ENCODE peak calls at places on chromosomes 2 and 18, in six cellular contexts. Y, G, C, H, Q and B are unnamed samples. For H3K4me1, the result is how much of the 10 kb centered on the place peaks cover.

GRCh38 chr2:72800491-72800890 is 25.3 kb downstream of the EXOC6B start:
- DNase-seq in Y (no peak), C (no peak), H (no peak), Q (no peak), G (no peak), B (no peak)

GRCh38 chr2:166365803-166366420 is 9.8 kb downstream of the SCN9A start:
- DNase-seq in H (no peak), Y (no peak), Q (no peak), C (no peak), G (no peak), B (no peak)

GRCh38 chr2:138507267-138507666 is 5.7 kb downstream of the SPOPL start:
- DNase-seq in H (peak), Y (no peak), C (no peak), G (no peak), Q (no peak), B (no peak)

GRCh38 chr18:25650201-25650941 is 298.4 kb upstream of the ZNF521 start:
- DNase-seq in H (no peak), Y (peak), C (no peak), Q (no peak), G (no peak), B (no peak)

GRCh38 chr18:60053747-60054304 is 154.0 kb downstream of the PMAIP1 start:
- DNase-seq in G (no peak), Q (no peak), H (peak), Y (peak), C (peak), B (peak)

GRCh38 chr2:161103451-161103831 is 56.8 kb upstream of the TANK start:
- DNase-seq in C (no peak), H (no peak), Y (no peak), Q (no peak), G (no peak), B (no peak)

GRCh38 chr2:102664439-102665042 is 45.2 kb downstream of the SLC9A2 start:
- DNase-seq in C (peak), H (peak), Y (no peak), G (no peak), Q (peak), B (peak)

GRCh38 chr2:119431155-119431975 is at the start of gene TMEM37:
- DNase-seq in Y (peak), C (peak), G (peak), H (peak), Q (peak), B (peak)

GRCh38 chr2:207143474-207144190 is 22.1 kb downstream of the KLF7 start:
- DNase-seq in H (no peak), Y (peak), C (no peak), Q (peak), G (peak), B (no peak)

GRCh38 chr18:7066965-7067555 is 50.5 kb downstream of the LAMA1 start:
- DNase-seq in C (no peak), H (no peak), Y (no peak), G (no peak), Q (no peak), B (no peak)

GRCh38 chr2:109423556-109424359 is 190.0 kb downstream of the SEPTIN10 start:
- DNase-seq in Q (peak), H (no peak), G (peak), Y (no peak), C (no peak), B (no peak)

GRCh38 chr2:237745250-237745613 is 53.3 kb upstream of the RBM44 start:
- DNase-seq in C (no peak), Q (no peak), Y (no peak), H (no peak), G (no peak), B (no peak)

GRCh38 chr2:62201307-62201706 is 5.4 kb downstream of the B3GNT2 start:
- DNase-seq in Q (no peak), G (no peak), H (no peak), Y (no peak), C (no peak), B (no peak)

GRCh38 chr2:27796991-27797752 is 25.7 kb downstream of the MRPL33 start:
- DNase-seq in C (no peak), H (no peak), Q (no peak), Y (no peak), G (no peak), B (no peak)

GRCh38 chr2:217429981-217430500 is 570.2 kb upstream of the TNP1 start:
- DNase-seq in Y (peak), Q (no peak), G (no peak), C (no peak), H (no peak), B (no peak)

GRCh38 chr2:196481323-196481695 is 158.2 kb upstream of the CCDC150 start:
- DNase-seq in Q (no peak), C (no peak), Y (no peak), H (no peak), G (no peak), B (no peak)

GRCh38 chr18:77086034-77086433 is 46.5 kb downstream of the MBP start:
- DNase-seq in H (no peak), G (no peak), Y (no peak), C (no peak), Q (no peak), B (no peak)

GRCh38 chr2:157857881-157858280 is 18.2 kb downstream of the ACVR1 start:
- DNase-seq in C (no peak), H (no peak), G (no peak), Y (no peak), Q (no peak), B (no peak)

GRCh38 chr18:24373331-24373730 is 24.3 kb downstream of the OSBPL1A start:
- DNase-seq in G (no peak), Y (no peak), C (no peak), H (no peak), Q (no peak), B (no peak)

GRCh38 chr2:144217853-144218633 is 301.9 kb downstream of the ZEB2 start:
- DNase-seq in Q (no peak), Y (no peak), C (no peak), G (no peak), H (no peak), B (no peak)

GRCh38 chr2:28958689-28959088 is 22.4 kb upstream of the TOGARAM2 start:
- DNase-seq in G (peak), Y (peak), H (peak), C (peak), Q (peak), B (peak)

GRCh38 chr2:241315879-241316700 is at the start of gene SEPTIN2:
- DNase-seq in H (peak), Y (no peak), G (peak), C (peak), Q (peak), B (peak)
- H3K4me1 ChIP-seq in H (half or more), Y (under half), G (half or more), C (under half), Q (half or more), B (under half)

GRCh38 chr2:181891966-181892794 is 650 bp downstream of the ITPRID2 start:
- DNase-seq in G (peak), Q (peak), Y (peak), C (peak), H (peak), B (peak)
- TF ChIP-seq CTCF in G (no peak), Q (peak), Y (peak), C (peak), H (no peak), B (peak)

DNA sequence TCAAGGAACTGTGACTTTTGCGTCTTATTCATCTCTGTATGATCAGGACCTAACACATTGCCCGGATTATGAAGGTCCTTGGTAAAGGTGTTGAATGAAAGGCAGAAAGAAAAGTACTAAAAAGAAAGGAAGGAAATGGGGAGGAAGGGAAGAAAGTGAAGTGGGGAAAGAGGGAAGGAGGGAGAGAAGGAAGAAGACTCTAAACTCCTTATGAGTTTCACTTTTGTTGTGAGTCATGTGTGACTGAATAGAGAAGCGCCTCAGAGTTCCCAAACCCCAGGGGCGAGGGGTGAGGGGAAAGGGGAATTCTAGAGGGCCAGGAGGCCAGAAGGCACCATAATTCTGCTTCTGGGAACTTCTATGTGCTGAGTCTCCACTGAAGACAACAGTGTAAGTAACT is 30.9 kb upstream of the OSBPL6 start:
- DNase-seq in Q (no peak), G (no peak), H (no peak), Y (no peak), C (no peak), B (no peak)
- H3K4me3 ChIP-seq in Q (no peak), G (no peak), H (no peak), Y (no peak), C (no peak), B (no peak)

GRCh38 chr2:8575810-8576423 is 105.9 kb upstream of the ID2 start:
- DNase-seq in G (no peak), H (no peak), Q (no peak), Y (no peak), C (no peak), B (no peak)

GRCh38 chr2:8573942-8574195 is 108.0 kb upstream of the ID2 start:
- DNase-seq in Y (no peak), C (no peak), H (no peak), G (no peak), Q (no peak), B (peak)

GRCh38 chr2:8574196-8575010 is 107.5 kb upstream of the ID2 start:
- DNase-seq in H (no peak), Y (no peak), G (no peak), C (no peak), Q (no peak), B (peak)

GRCh38 chr2:8576525-8577157 is 105.2 kb upstream of the ID2 start:
- DNase-seq in C (no peak), Q (peak), G (no peak), Y (no peak), H (no peak), B (no peak)

DNA sequence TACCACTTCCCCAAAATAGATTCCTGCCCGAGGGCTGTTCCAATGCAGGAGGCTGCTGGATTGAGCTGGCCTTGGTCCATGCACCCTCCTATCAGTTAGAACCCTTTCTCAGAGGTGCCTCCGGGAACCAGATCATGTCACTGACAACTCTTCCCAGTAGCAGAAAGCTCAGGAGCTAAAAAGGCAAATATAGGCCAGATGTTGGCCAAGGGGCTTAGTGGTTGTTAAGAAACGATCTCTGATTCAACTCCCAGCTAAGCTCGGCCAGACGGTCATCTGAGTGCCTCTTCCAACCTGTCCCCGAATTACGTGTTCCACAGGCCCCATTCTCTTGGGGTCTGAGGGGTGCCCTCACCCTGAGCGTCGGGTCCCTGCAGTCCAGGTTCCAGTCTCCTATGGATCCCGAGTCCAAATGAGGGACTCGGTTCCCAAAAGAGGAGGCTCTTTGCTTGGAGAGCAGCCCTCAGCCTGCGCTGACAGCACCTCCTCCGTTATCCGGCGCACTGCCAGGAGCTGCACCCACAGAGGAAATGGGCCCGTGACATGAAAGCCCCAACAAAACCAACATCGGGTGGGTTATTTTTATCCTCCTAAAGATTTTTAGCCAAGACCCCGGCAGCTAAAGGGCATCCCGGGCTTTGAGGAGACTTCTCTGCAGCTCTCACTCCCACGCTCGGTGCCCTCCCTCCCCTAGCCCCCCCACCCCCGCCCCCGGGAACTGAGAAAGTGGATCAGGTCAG is 106.7 kb upstream of the ID2 start:
- DNase-seq in Q (peak), H (no peak), G (no peak), Y (no peak), C (no peak), B (no peak)
- H3K4me1 ChIP-seq in Q (under half), H (under half), G (under half), Y (under half), C (under half), B (under half)

DNA sequence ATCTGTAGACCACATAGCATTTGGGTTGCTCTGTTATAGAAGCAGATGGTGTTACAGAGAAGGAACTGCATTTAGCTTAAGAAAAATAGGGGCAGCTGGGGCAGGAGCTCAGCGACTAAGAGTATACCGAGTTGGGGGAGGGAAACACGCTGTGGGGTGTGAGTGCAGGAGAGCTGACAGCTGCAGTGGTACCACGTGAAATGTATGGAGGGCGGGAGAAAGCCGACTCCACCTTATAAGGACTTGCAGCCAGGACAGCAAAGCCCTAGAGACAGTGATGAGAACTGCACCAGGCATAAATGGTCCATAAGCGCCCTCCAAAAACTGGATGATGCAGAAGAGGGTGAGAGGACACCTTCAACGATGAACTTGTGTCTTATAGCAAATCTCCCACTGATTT is 237.6 kb downstream of the PRKCE start:
- DNase-seq in Q (peak), H (no peak), Y (peak), C (peak), G (no peak), B (peak)
- TF ChIP-seq CTCF in Q (no peak), H (no peak), Y (no peak), C (no peak), G (no peak), B (no peak)

GRCh38 chr2:43058761-43059160 is 167.6 kb downstream of the ZFP36L2 start:
- DNase-seq in G (no peak), C (no peak), Q (no peak), H (no peak), Y (no peak), B (no peak)

GRCh38 chr2:43057026-43057741 is 169.2 kb downstream of the ZFP36L2 start:
- DNase-seq in Q (no peak), G (peak), Y (no peak), H (no peak), C (no peak), B (no peak)

GRCh38 chr2:43057742-43058706 is 168.4 kb downstream of the ZFP36L2 start:
- DNase-seq in C (no peak), Y (no peak), H (no peak), Q (no peak), G (no peak), B (no peak)

GRCh38 chr2:43060435-43061016 is 165.9 kb downstream of the ZFP36L2 start:
- DNase-seq in Q (no peak), H (no peak), Y (no peak), G (no peak), C (peak), B (no peak)

GRCh38 chr2:43059183-43059897 is 167.1 kb downstream of the ZFP36L2 start:
- DNase-seq in H (no peak), Q (peak), C (peak), Y (peak), G (peak), B (no peak)
- H3K4me3 ChIP-seq in H (no peak), Q (no peak), C (no peak), Y (no peak), G (no peak), B (no peak)

GRCh38 chr2:64649626-64650025 is 4.1 kb downstream of the SERTAD2 start:
- DNase-seq in H (no peak), C (no peak), Q (no peak), G (peak), Y (peak), B (peak)
- H3K4me1 ChIP-seq in H (half or more), C (under half), Q (half or more), G (half or more), Y (half or more), B (half or more)